ENCODE peak calls at places on chromosomes 11 and 22, in five cellular contexts. V is body of pancreas, G is cardiac fibroblast, K is pancreas, B is AG09309. L is an unnamed sample.

GRCh38 chr11:15745266-15745665 is 611.1 kb downstream of the SOX6 start:
- DNase-seq in V (no peak), G (peak; percentile 47), K (no peak), B (no peak), L (no peak)

GRCh38 chr11:2791139-2791520 is 91.3 kb upstream of the KCNQ1OT1 start:
- DNase-seq in V (peak; percentile 11), G (no peak), K (peak; percentile 56), B (no peak), L (no peak)

GRCh38 chr11:108635106-108635505 is 29.8 kb upstream of the DDX10 start:
- DNase-seq in V (no peak), G (no peak), K (no peak), B (no peak), L (no peak)

GRCh38 chr11:122741613-122742012 is 86.1 kb downstream of the UBASH3B start:
- DNase-seq in V (no peak), G (peak; percentile 69), K (no peak), B (no peak), L (no peak)

GRCh38 chr22:45642966-45643365 is 28.7 kb upstream of the ATXN10 start:
- DNase-seq in V (no peak), G (no peak), K (no peak), B (no peak), L (no peak)

GRCh38 chr11:7600205-7600775 is 73.0 kb downstream of the CYB5R2 start:
- DNase-seq in V (peak; percentile 27), G (peak; percentile 72), K (no peak), B (peak; percentile 85), L (no peak)

GRCh38 chr11:76918941-76919386 is 58.2 kb downstream of the ACER3 start:
- DNase-seq in V (no peak), G (peak; percentile 80), K (no peak), B (peak; percentile 32), L (no peak)

GRCh38 chr22:44440224-44441160 is 57.5 kb downstream of the RTL6 start:
- DNase-seq in V (no peak), G (no peak), K (peak; percentile 50), B (no peak), L (no peak)

GRCh38 chr11:77113382-77114088 is 10.9 kb downstream of the OMP start:
- DNase-seq in V (peak; percentile 56), G (peak; percentile 46), K (no peak), B (no peak), L (peak; percentile 63)

GRCh38 chr22:40512426-40513136 is 123.9 kb downstream of the MRTFA start:
- DNase-seq in V (no peak), G (peak; percentile 98), K (no peak), B (peak; percentile 99), L (no peak)

GRCh38 chr11:105861225-105861624 is 160.8 kb downstream of the MSANTD4 start:
- DNase-seq in V (no peak), G (peak; percentile 14), K (no peak), B (no peak), L (no peak)

GRCh38 chr11:116109228-116109627 is 605.0 kb upstream of the CADM1 start:
- DNase-seq in V (no peak), G (peak; percentile 31), K (no peak), B (no peak), L (no peak)

GRCh38 chr22:42934338-42934737 is 77.3 kb upstream of the ARFGAP3 start:
- DNase-seq in V (no peak), G (no peak), K (no peak), B (no peak), L (no peak)

GRCh38 chr22:50697667-50698506 is 25.3 kb downstream of the SHANK3 start:
- DNase-seq in V (no peak), G (no peak), K (peak; percentile 41), B (no peak), L (no peak)

GRCh38 chr11:131331546-131331945 is 38.9 kb upstream of the NTM start:
- DNase-seq in V (no peak), G (no peak), K (no peak), B (no peak), L (no peak)

GRCh38 chr22:39244073-39244495 is 698 bp downstream of the PDGFB start:
- DNase-seq in V (peak; percentile 40), G (no peak), K (no peak), B (no peak), L (no peak)

GRCh38 chr11:70126494-70126893 is 48.4 kb downstream of the ANO1 start:
- DNase-seq in V (no peak), G (no peak), K (no peak), B (no peak), L (no peak)

GRCh38 chr11:114242032-114242431 is 54.2 kb upstream of the NNMT start:
- DNase-seq in V (no peak), G (no peak), K (no peak), B (no peak), L (no peak)

GRCh38 chr22:48920776-48921241 is 906.9 kb downstream of the BRD1 start:
- DNase-seq in V (no peak), G (no peak), K (no peak), B (no peak), L (no peak)

GRCh38 chr22:20062766-20063083 is 17.3 kb upstream of the DGCR8 start:
- DNase-seq in V (no peak), G (peak; percentile 64), K (no peak), B (peak; percentile 3), L (no peak)

GRCh38 chr11:46966773-46967172 is 30.2 kb downstream of the CSTPP1 start:
- DNase-seq in V (no peak), G (no peak), K (no peak), B (no peak), L (no peak)

GRCh38 chr11:123426766-123427165 is 3.3 kb upstream of the GRAMD1B start:
- DNase-seq in V (no peak), G (no peak), K (no peak), B (no peak), L (no peak)

GRCh38 chr11:43556269-43556668 is 124.3 kb upstream of the HSD17B12 start:
- DNase-seq in V (no peak), G (no peak), K (no peak), B (no peak), L (no peak)

GRCh38 chr22:29331213-29331612 is 15.7 kb upstream of the RASL10A start:
- DNase-seq in V (no peak), G (no peak), K (no peak), B (no peak), L (no peak)

GRCh38 chr22:24772493-24773220 is 1.9 kb downstream of the PIWIL3 start:
- DNase-seq in V (no peak), G (peak; percentile 57), K (no peak), B (no peak), L (no peak)

GRCh38 chr22:49046546-49047305 is 780.9 kb downstream of the BRD1 start:
- DNase-seq in V (peak; percentile 61), G (no peak), K (peak; percentile 74), B (no peak), L (peak; percentile 70)

GRCh38 chr11:108237058-108237481 is 14.2 kb downstream of the ATM start:
- DNase-seq in V (no peak), G (peak; percentile 4), K (no peak), B (no peak), L (no peak)

GRCh38 chr22:46137218-46137766 is 13.0 kb upstream of the PPARA start:
- DNase-seq in V (no peak), G (no peak), K (peak; percentile 48), B (no peak), L (no peak)

GRCh38 chr11:79249341-79249993 is 191.4 kb downstream of the TENM4 start:
- DNase-seq in V (no peak), G (peak; percentile 29), K (no peak), B (no peak), L (no peak)

DNA sequence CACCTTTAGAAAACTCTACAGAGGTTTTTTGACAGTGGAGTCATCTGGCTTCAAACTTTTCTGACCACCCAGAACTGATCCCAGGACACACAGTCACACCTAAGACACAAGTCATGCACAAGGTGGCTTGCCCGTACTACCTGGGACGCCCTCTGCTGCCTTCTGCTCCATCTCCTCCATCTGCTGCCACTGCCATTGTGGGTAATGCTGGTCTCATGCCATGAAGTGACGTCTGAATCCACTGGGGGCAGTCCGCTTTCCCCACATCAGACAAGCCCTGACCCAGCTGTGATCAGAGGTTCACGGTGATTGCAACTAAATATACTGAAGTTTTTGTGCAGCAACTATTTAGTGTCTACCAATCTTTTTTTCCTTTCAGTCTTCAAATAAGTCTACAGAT is 5.4 kb upstream of the NDUFS8 start:
- DNase-seq in V (no peak), G (no peak), K (no peak), B (no peak), L (no peak)
- TF ChIP-seq CTCF in V (no peak), G (no peak), K (no peak), B (no peak), L (peak; percentile 3)

GRCh38 chr11:11010624-11011127 is 152.8 kb upstream of the ZBED5 start:
- DNase-seq in V (no peak), G (peak; percentile 18), K (no peak), B (no peak), L (no peak)
- TF ChIP-seq CTCF in V (no peak), G (peak; percentile 13), K (no peak), B (peak; percentile 44), L (no peak)

DNA sequence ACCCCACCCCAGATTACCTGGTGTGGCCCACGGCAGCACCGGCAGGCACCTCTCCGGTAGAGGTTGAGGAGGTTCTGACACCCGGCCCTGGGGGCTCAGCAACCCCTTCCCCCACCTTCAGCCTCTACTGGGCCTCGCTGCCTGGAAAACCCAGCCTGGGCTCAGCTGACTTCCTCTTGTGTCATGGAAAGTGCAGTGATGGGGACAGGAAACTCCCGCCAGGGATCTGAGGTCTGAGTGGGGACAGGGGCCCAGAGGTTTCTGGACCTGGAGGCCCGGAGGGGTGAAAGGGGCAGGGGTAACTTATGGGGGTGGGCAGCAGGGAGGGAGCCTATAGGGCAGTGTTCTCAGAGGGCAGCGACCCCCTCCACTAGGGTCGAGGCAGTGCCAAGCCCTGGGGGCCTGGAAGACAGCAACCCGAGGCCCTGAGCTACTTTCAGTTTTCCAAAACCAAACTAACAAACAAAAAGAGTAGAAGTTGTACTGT is 10.0 kb upstream of the CD5 start:
- DNase-seq in V (no peak), G (no peak), K (no peak), B (no peak), L (peak; percentile 59)
- TF ChIP-seq CTCF in V (no peak), G (no peak), K (no peak), B (no peak), L (no peak)

GRCh38 chr11:68865241-68865640 is 23.5 kb upstream of the CPT1A start:
- DNase-seq in V (no peak), G (no peak), K (no peak), B (no peak), L (no peak)

GRCh38 chr11:68868221-68868620 is 26.5 kb upstream of the CPT1A start:
- DNase-seq in V (no peak), G (no peak), K (no peak), B (no peak), L (no peak)

GRCh38 chr11:68872216-68873003 is 30.7 kb upstream of the CPT1A start:
- DNase-seq in V (no peak), G (peak; percentile 71), K (no peak), B (no peak), L (no peak)

GRCh38 chr11:68867067-68867466 is 25.4 kb upstream of the CPT1A start:
- DNase-seq in V (no peak), G (no peak), K (no peak), B (no peak), L (no peak)

DNA sequence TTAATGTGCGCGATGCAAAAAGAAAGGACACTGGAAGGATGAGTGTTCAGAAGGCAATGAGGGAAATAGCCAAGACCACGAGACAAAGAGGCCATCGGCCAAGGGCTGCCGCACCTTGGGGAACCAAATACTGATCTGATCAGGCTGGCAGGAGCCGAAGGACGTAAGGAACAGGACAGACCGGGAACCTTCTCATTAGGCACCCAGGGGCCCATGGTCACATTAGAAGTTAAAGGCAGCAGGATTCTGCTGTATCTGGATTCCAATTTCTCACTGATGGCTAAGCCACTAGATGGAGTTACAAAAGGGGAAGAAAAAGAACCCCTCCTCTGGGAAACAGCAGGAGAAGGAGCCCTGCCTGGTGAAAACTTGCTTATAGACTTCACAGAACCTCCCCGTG is 28.8 kb upstream of the CPT1A start:
- DNase-seq in V (no peak), G (peak; percentile 19), K (no peak), B (no peak), L (no peak)
- TF ChIP-seq CTCF in V (no peak), G (peak; percentile 1), K (no peak), B (peak; percentile 18), L (no peak)

L was measured in GM13977.